ENCODE peak calls at places on chromosomes 7 and 10, in six cellular contexts. One of them, this sample, is unnamed.

GRCh38 chr7:130392456-130392860 is 12.2 kb downstream of the CPA1 start:
- DNase-seq in endothelial cell of umbilical vein: no peak
- DNase-seq in HepG2: no peak
- DNase-seq in psoas muscle: no peak
- DNase-seq in colonic mucosa: no peak
- DNase-seq in AG04450: no peak
- DNase-seq in this sample: no peak

GRCh38 chr7:73822319-73823173 is 8.2 kb upstream of the CLDN4 start:
- DNase-seq in psoas muscle: peak
- DNase-seq in HepG2: peak
- DNase-seq in endothelial cell of umbilical vein: no peak
- DNase-seq in colonic mucosa: peak
- DNase-seq in AG04450: peak
- DNase-seq in this sample: no peak

GRCh38 chr10:95756061-95756751 is at the start of gene ENTPD1:
- DNase-seq in endothelial cell of umbilical vein: peak
- DNase-seq in psoas muscle: no peak
- DNase-seq in HepG2: no peak
- DNase-seq in colonic mucosa: peak
- DNase-seq in AG04450: peak
- DNase-seq in this sample: no peak

GRCh38 chr10:43383204-43383971 is 12.0 kb downstream of the FXYD4 start:
- DNase-seq in psoas muscle: no peak
- DNase-seq in HepG2: no peak
- DNase-seq in AG04450: no peak
- DNase-seq in colonic mucosa: no peak
- DNase-seq in endothelial cell of umbilical vein: no peak
- DNase-seq in this sample: no peak

GRCh38 chr7:38973760-38974159 is 3.9 kb upstream of the POU6F2 start:
- DNase-seq in colonic mucosa: no peak
- DNase-seq in endothelial cell of umbilical vein: no peak
- DNase-seq in HepG2: no peak
- DNase-seq in psoas muscle: no peak
- DNase-seq in AG04450: no peak
- DNase-seq in this sample: no peak

GRCh38 chr7:67754651-67755050 is 758.0 kb downstream of the TYW1 start:
- DNase-seq in psoas muscle: no peak
- DNase-seq in AG04450: no peak
- DNase-seq in HepG2: no peak
- DNase-seq in colonic mucosa: no peak
- DNase-seq in endothelial cell of umbilical vein: no peak
- DNase-seq in this sample: no peak

GRCh38 chr7:142960955-142961512 is 1.1 kb downstream of the KEL start:
- DNase-seq in colonic mucosa: no peak
- DNase-seq in HepG2: no peak
- DNase-seq in endothelial cell of umbilical vein: no peak
- DNase-seq in AG04450: no peak
- DNase-seq in psoas muscle: no peak
- DNase-seq in this sample: no peak

GRCh38 chr7:98396768-98397167 is 4.1 kb downstream of the BAIAP2L1 start:
- DNase-seq in HepG2: no peak
- DNase-seq in AG04450: no peak
- DNase-seq in colonic mucosa: no peak
- DNase-seq in psoas muscle: no peak
- DNase-seq in endothelial cell of umbilical vein: no peak
- DNase-seq in this sample: no peak

GRCh38 chr10:96380821-96381220 is 22.0 kb upstream of the OPALIN start:
- DNase-seq in psoas muscle: no peak
- DNase-seq in endothelial cell of umbilical vein: no peak
- DNase-seq in HepG2: no peak
- DNase-seq in AG04450: no peak
- DNase-seq in colonic mucosa: no peak
- DNase-seq in this sample: no peak

GRCh38 chr7:2043316-2044039 is 189.3 kb downstream of the MAD1L1 start:
- DNase-seq in AG04450: no peak
- DNase-seq in psoas muscle: peak
- DNase-seq in HepG2: no peak
- DNase-seq in endothelial cell of umbilical vein: no peak
- DNase-seq in colonic mucosa: no peak
- DNase-seq in this sample: no peak

GRCh38 chr7:21221130-21221529 is 206.8 kb upstream of the SP4 start:
- DNase-seq in endothelial cell of umbilical vein: no peak
- DNase-seq in colonic mucosa: no peak
- DNase-seq in psoas muscle: no peak
- DNase-seq in HepG2: no peak
- DNase-seq in AG04450: no peak
- DNase-seq in this sample: no peak

GRCh38 chr7:136976504-136977251 is 108.2 kb downstream of the CHRM2 start:
- DNase-seq in psoas muscle: no peak
- DNase-seq in endothelial cell of umbilical vein: no peak
- DNase-seq in HepG2: no peak
- DNase-seq in colonic mucosa: no peak
- DNase-seq in AG04450: no peak
- DNase-seq in this sample: no peak

GRCh38 chr10:69451784-69452251 is 553 bp downstream of the TSPAN15 start:
- DNase-seq in colonic mucosa: peak
- DNase-seq in psoas muscle: no peak
- DNase-seq in endothelial cell of umbilical vein: no peak
- DNase-seq in HepG2: no peak
- DNase-seq in AG04450: no peak
- DNase-seq in this sample: no peak

GRCh38 chr10:22245567-22245966 is 27.8 kb upstream of the EBLN1 start:
- DNase-seq in AG04450: no peak
- DNase-seq in HepG2: no peak
- DNase-seq in psoas muscle: no peak
- DNase-seq in endothelial cell of umbilical vein: peak
- DNase-seq in colonic mucosa: no peak
- DNase-seq in this sample: no peak

GRCh38 chr10:104297697-104298660 is 29.0 kb downstream of the GSTO2 start:
- DNase-seq in colonic mucosa: no peak
- DNase-seq in endothelial cell of umbilical vein: no peak
- DNase-seq in AG04450: no peak
- DNase-seq in psoas muscle: no peak
- DNase-seq in HepG2: no peak
- DNase-seq in this sample: peak

GRCh38 chr7:135731131-135731530 is 3.1 kb upstream of the SLC13A4 start:
- DNase-seq in HepG2: no peak
- DNase-seq in AG04450: no peak
- DNase-seq in colonic mucosa: no peak
- DNase-seq in psoas muscle: no peak
- DNase-seq in endothelial cell of umbilical vein: no peak
- DNase-seq in this sample: no peak

GRCh38 chr10:88763441-88763840 is 3.6 kb downstream of the LIPN start:
- DNase-seq in AG04450: no peak
- DNase-seq in HepG2: no peak
- DNase-seq in endothelial cell of umbilical vein: no peak
- DNase-seq in colonic mucosa: no peak
- DNase-seq in psoas muscle: no peak
- DNase-seq in this sample: no peak

GRCh38 chr7:106065560-106066500 is 46.3 kb downstream of the SYPL1 start:
- DNase-seq in AG04450: no peak
- DNase-seq in psoas muscle: no peak
- DNase-seq in endothelial cell of umbilical vein: no peak
- DNase-seq in colonic mucosa: peak
- DNase-seq in HepG2: peak
- DNase-seq in this sample: no peak

GRCh38 chr7:139618482-139619366 is 95.2 kb downstream of the CLEC2L start:
- DNase-seq in endothelial cell of umbilical vein: peak
- DNase-seq in colonic mucosa: peak
- DNase-seq in HepG2: peak
- DNase-seq in AG04450: no peak
- DNase-seq in psoas muscle: no peak
- DNase-seq in this sample: peak

DNA sequence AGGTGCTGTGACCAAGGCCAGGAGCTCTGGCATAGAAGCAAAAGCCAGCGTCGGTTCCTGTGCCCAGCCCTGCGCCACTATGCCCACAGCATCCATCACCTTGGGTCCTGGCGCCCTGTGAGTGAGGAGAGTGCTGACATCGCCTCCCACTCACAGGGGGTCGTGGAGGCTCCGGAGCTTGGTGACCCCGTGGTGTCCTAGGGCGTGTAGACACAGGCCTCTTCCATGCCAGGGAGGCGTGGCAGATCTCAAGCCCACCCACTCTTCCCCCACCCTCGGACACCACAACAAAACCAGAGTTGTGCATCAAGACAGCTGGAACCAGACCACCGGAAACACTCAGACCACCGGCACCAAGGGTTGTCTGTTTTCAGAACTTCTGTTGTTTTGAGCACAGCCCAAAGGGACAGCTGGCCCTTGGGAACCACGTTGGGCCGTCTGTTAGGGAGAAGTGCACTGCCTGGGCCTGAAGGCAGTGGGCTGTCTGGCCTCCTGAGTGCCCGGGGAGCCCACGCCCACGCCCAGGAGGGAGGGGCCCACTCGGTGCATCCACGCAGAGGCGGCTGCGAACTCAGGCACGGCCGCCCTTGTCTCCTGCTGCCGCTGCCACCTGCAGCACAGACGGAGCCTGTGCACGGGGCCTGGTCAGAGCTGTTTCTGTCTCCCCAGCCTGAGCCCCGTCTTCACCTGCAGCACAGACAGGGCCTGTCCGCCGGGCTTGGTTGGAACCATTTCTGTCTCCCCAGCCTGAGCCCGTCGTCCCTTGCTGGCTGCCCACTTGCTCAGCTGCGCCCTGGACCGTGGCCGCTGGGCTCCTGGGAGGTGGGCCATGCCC is 106.3 kb downstream of the INPP5A start:
- DNase-seq in colonic mucosa: no peak
- DNase-seq in endothelial cell of umbilical vein: no peak
- DNase-seq in AG04450: no peak
- DNase-seq in HepG2: no peak
- DNase-seq in psoas muscle: no peak
- DNase-seq in this sample: no peak
- TF ChIP-seq CTCF in colonic mucosa: no peak
- TF ChIP-seq CTCF in endothelial cell of umbilical vein: no peak
- TF ChIP-seq CTCF in AG04450: no peak
- TF ChIP-seq CTCF in HepG2: peak
- TF ChIP-seq CTCF in psoas muscle: no peak
- TF ChIP-seq CTCF in this sample: no peak

GRCh38 chr7:26399309-26399610 is 107.6 kb downstream of the SNX10 start:
- DNase-seq in HepG2: no peak
- DNase-seq in AG04450: no peak
- DNase-seq in endothelial cell of umbilical vein: peak
- DNase-seq in psoas muscle: peak
- DNase-seq in colonic mucosa: no peak
- DNase-seq in this sample: peak
- TF ChIP-seq CTCF in HepG2: peak
- TF ChIP-seq CTCF in AG04450: no peak
- TF ChIP-seq CTCF in endothelial cell of umbilical vein: peak
- TF ChIP-seq CTCF in psoas muscle: peak
- TF ChIP-seq CTCF in colonic mucosa: peak
- TF ChIP-seq CTCF in this sample: peak

GRCh38 chr10:93722550-93722949 is 20.2 kb upstream of the FRA10AC1 start:
- DNase-seq in colonic mucosa: no peak
- DNase-seq in AG04450: no peak
- DNase-seq in HepG2: no peak
- DNase-seq in endothelial cell of umbilical vein: no peak
- DNase-seq in psoas muscle: no peak
- DNase-seq in this sample: no peak

GRCh38 chr10:93716771-93717170 is 14.4 kb upstream of the FRA10AC1 start:
- DNase-seq in HepG2: no peak
- DNase-seq in endothelial cell of umbilical vein: no peak
- DNase-seq in psoas muscle: no peak
- DNase-seq in colonic mucosa: no peak
- DNase-seq in AG04450: no peak
- DNase-seq in this sample: no peak

GRCh38 chr10:93719901-93720300 is 17.5 kb upstream of the FRA10AC1 start:
- DNase-seq in psoas muscle: no peak
- DNase-seq in AG04450: no peak
- DNase-seq in colonic mucosa: no peak
- DNase-seq in endothelial cell of umbilical vein: no peak
- DNase-seq in HepG2: no peak
- DNase-seq in this sample: no peak

GRCh38 chr10:93715345-93715744 is 13.0 kb upstream of the FRA10AC1 start:
- DNase-seq in endothelial cell of umbilical vein: no peak
- DNase-seq in colonic mucosa: no peak
- DNase-seq in AG04450: no peak
- DNase-seq in psoas muscle: no peak
- DNase-seq in HepG2: no peak
- DNase-seq in this sample: no peak

GRCh38 chr10:93718937-93719725 is 16.7 kb upstream of the FRA10AC1 start:
- DNase-seq in AG04450: no peak
- DNase-seq in endothelial cell of umbilical vein: no peak
- DNase-seq in colonic mucosa: no peak
- DNase-seq in HepG2: no peak
- DNase-seq in psoas muscle: no peak
- DNase-seq in this sample: no peak
- TF ChIP-seq CTCF in AG04450: no peak
- TF ChIP-seq CTCF in endothelial cell of umbilical vein: no peak
- TF ChIP-seq CTCF in colonic mucosa: no peak
- TF ChIP-seq CTCF in HepG2: no peak
- TF ChIP-seq CTCF in psoas muscle: no peak
- TF ChIP-seq CTCF in this sample: no peak

DNA sequence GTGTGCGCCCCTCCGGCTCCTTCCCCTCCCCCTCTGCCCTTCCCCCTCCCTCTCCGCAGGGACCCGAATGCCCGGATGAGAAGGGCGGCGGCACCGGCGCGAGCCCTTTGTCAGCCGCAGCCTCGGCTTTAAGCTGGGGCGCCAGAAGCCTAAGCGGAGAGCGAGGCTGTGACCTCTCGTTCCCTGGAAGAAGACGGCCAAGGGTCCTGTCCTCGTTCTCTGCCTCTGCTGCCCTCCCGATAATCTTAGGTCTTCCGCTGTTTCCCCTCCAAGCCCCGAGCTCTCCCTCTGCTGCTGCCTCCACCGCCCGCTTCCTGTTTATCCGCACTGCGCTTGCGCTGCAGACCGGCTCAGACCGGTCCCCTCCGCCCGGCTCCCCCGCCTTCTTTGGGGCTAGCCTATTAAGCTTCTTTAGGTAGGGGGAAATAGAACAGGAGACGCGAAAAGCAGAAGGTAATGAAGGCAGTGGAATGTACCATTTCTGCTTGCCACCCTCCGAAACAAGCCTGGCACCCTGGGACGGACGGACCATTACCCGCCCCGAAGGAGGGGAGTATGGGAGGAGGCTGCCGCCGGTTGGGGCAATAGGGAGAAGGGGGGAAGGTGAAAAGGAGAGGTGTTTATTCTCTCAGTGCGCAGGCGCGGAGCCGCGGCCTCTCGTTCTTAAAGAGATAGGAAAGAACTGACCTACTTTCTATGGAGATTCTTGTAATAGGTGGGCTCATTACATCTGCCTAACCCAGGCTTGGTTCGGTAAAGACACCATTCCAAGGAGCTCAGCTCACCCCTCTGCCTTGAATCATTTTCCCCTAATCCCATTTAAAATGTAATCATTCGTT is at the start of gene OGA:
- DNase-seq in AG04450: peak
- DNase-seq in HepG2: peak
- DNase-seq in endothelial cell of umbilical vein: peak
- DNase-seq in colonic mucosa: peak
- DNase-seq in psoas muscle: peak
- DNase-seq in this sample: peak
- TF ChIP-seq CTCF in AG04450: no peak
- TF ChIP-seq CTCF in HepG2: no peak
- TF ChIP-seq CTCF in endothelial cell of umbilical vein: no peak
- TF ChIP-seq CTCF in colonic mucosa: no peak
- TF ChIP-seq CTCF in psoas muscle: no peak
- TF ChIP-seq CTCF in this sample: no peak

GRCh38 chr7:15687645-15688025 is 1.2 kb upstream of the MEOX2 start:
- DNase-seq in HepG2: no peak
- DNase-seq in psoas muscle: peak
- DNase-seq in colonic mucosa: no peak
- DNase-seq in endothelial cell of umbilical vein: peak
- DNase-seq in AG04450: no peak
- DNase-seq in this sample: peak
- TF ChIP-seq CTCF in HepG2: no peak
- TF ChIP-seq CTCF in psoas muscle: no peak
- TF ChIP-seq CTCF in colonic mucosa: no peak
- TF ChIP-seq CTCF in endothelial cell of umbilical vein: peak
- TF ChIP-seq CTCF in AG04450: no peak
- TF ChIP-seq CTCF in this sample: no peak

This sample was measured in neural crest cell.